ENCODE peak calls at places on chromosomes 5 and 9, in seven cellular contexts. One of them, this sample, is unnamed.

GRCh38 chr9:372143-372542 is 157.5 kb downstream of the DOCK8 start:
- DNase-seq in EL: no peak
- DNase-seq in upper lobe of right lung: no peak
- DNase-seq in endothelial cell: no peak
- DNase-seq in NCI-H2107: no peak
- DNase-seq in NCI-H1092: no peak
- DNase-seq in T-cell: no peak
- DNase-seq in this sample: no peak

GRCh38 chr5:94245608-94246007 is 372.8 kb downstream of the KIAA0825 start:
- DNase-seq in T-cell: no peak
- DNase-seq in NCI-H2107: no peak
- DNase-seq in NCI-H1092: no peak
- DNase-seq in endothelial cell: no peak
- DNase-seq in upper lobe of right lung: no peak
- DNase-seq in EL: no peak
- DNase-seq in this sample: no peak

GRCh38 chr5:124909734-124910133 is 163.3 kb upstream of the ZNF608 start:
- DNase-seq in NCI-H1092: no peak
- DNase-seq in EL: no peak
- DNase-seq in upper lobe of right lung: no peak
- DNase-seq in NCI-H2107: no peak
- DNase-seq in endothelial cell: no peak
- DNase-seq in T-cell: no peak
- DNase-seq in this sample: no peak

GRCh38 chr5:179435731-179436315 is 90.6 kb upstream of the ADAMTS2 start:
- DNase-seq in NCI-H2107: no peak
- DNase-seq in upper lobe of right lung: peak; percentile 43
- DNase-seq in T-cell: no peak
- DNase-seq in NCI-H1092: no peak
- DNase-seq in endothelial cell: no peak
- DNase-seq in EL: no peak
- DNase-seq in this sample: no peak

GRCh38 chr5:143074414-143074996 is 304.3 kb downstream of the ARHGAP26 start:
- DNase-seq in NCI-H2107: no peak
- DNase-seq in upper lobe of right lung: no peak
- DNase-seq in NCI-H1092: no peak
- DNase-seq in EL: no peak
- DNase-seq in T-cell: no peak
- DNase-seq in endothelial cell: no peak
- DNase-seq in this sample: no peak

GRCh38 chr5:16596541-16596940 is 20.3 kb downstream of the RETREG1 start:
- DNase-seq in NCI-H1092: no peak
- DNase-seq in T-cell: no peak
- DNase-seq in NCI-H2107: no peak
- DNase-seq in upper lobe of right lung: no peak
- DNase-seq in endothelial cell: no peak
- DNase-seq in EL: peak; percentile 50
- DNase-seq in this sample: no peak

GRCh38 chr5:114153392-114153791 is 208.5 kb upstream of the KCNN2 start:
- DNase-seq in NCI-H2107: no peak
- DNase-seq in NCI-H1092: no peak
- DNase-seq in endothelial cell: no peak
- DNase-seq in T-cell: no peak
- DNase-seq in EL: no peak
- DNase-seq in upper lobe of right lung: no peak
- DNase-seq in this sample: no peak

GRCh38 chr5:116009806-116010205 is 22.5 kb upstream of the ARL14EPL start:
- DNase-seq in NCI-H2107: no peak
- DNase-seq in EL: no peak
- DNase-seq in NCI-H1092: no peak
- DNase-seq in upper lobe of right lung: no peak
- DNase-seq in endothelial cell: no peak
- DNase-seq in T-cell: no peak
- DNase-seq in this sample: no peak

GRCh38 chr9:37174247-37174646 is 53.9 kb downstream of the ZCCHC7 start:
- DNase-seq in NCI-H2107: no peak
- DNase-seq in EL: peak; percentile 19
- DNase-seq in endothelial cell: no peak
- DNase-seq in NCI-H1092: no peak
- DNase-seq in T-cell: no peak
- DNase-seq in upper lobe of right lung: no peak
- DNase-seq in this sample: no peak

GRCh38 chr9:112546149-112547012 is 59.8 kb downstream of the KIAA1958 start:
- DNase-seq in endothelial cell: no peak
- DNase-seq in T-cell: no peak
- DNase-seq in NCI-H1092: no peak
- DNase-seq in EL: peak; percentile 34
- DNase-seq in upper lobe of right lung: no peak
- DNase-seq in NCI-H2107: no peak
- DNase-seq in this sample: no peak

GRCh38 chr9:120303519-120303918 is 276.4 kb downstream of the CDK5RAP2 start:
- DNase-seq in T-cell: no peak
- DNase-seq in NCI-H2107: no peak
- DNase-seq in NCI-H1092: no peak
- DNase-seq in endothelial cell: no peak
- DNase-seq in upper lobe of right lung: no peak
- DNase-seq in EL: no peak
- DNase-seq in this sample: no peak

GRCh38 chr5:109387408-109387974 is 22.3 kb downstream of the PJA2 start:
- DNase-seq in endothelial cell: no peak
- DNase-seq in T-cell: no peak
- DNase-seq in EL: no peak
- DNase-seq in NCI-H2107: no peak
- DNase-seq in NCI-H1092: no peak
- DNase-seq in upper lobe of right lung: no peak
- DNase-seq in this sample: no peak

GRCh38 chr5:150616024-150616470 is 24.4 kb upstream of the SYNPO start:
- DNase-seq in T-cell: no peak
- DNase-seq in upper lobe of right lung: no peak
- DNase-seq in EL: no peak
- DNase-seq in NCI-H1092: peak; percentile 21
- DNase-seq in NCI-H2107: no peak
- DNase-seq in endothelial cell: no peak
- DNase-seq in this sample: no peak

GRCh38 chr5:67246108-67246507 is 49.5 kb upstream of the CD180 start:
- DNase-seq in T-cell: no peak
- DNase-seq in endothelial cell: peak; percentile 30
- DNase-seq in EL: peak; percentile 58
- DNase-seq in NCI-H2107: peak; percentile 13
- DNase-seq in upper lobe of right lung: no peak
- DNase-seq in NCI-H1092: peak; percentile 23
- DNase-seq in this sample: peak; percentile 59

GRCh38 chr5:157049605-157050004 is 9.3 kb downstream of the HAVCR1 start:
- DNase-seq in endothelial cell: no peak
- DNase-seq in NCI-H1092: no peak
- DNase-seq in EL: peak; percentile 66
- DNase-seq in T-cell: no peak
- DNase-seq in NCI-H2107: no peak
- DNase-seq in upper lobe of right lung: no peak
- DNase-seq in this sample: no peak

GRCh38 chr5:91499943-91500531 is 116.9 kb upstream of the ARRDC3 start:
- DNase-seq in T-cell: no peak
- DNase-seq in upper lobe of right lung: no peak
- DNase-seq in endothelial cell: no peak
- DNase-seq in EL: peak; percentile 52
- DNase-seq in NCI-H2107: no peak
- DNase-seq in NCI-H1092: no peak
- DNase-seq in this sample: peak; percentile 19

GRCh38 chr5:96509721-96510383 is 76.8 kb upstream of the PCSK1 start:
- DNase-seq in T-cell: no peak
- DNase-seq in NCI-H1092: no peak
- DNase-seq in endothelial cell: no peak
- DNase-seq in EL: peak; percentile 84
- DNase-seq in NCI-H2107: no peak
- DNase-seq in upper lobe of right lung: no peak
- DNase-seq in this sample: no peak

GRCh38 chr5:134507495-134507894 is 18.0 kb upstream of the JADE2 start:
- DNase-seq in upper lobe of right lung: no peak
- DNase-seq in EL: no peak
- DNase-seq in NCI-H1092: no peak
- DNase-seq in endothelial cell: no peak
- DNase-seq in NCI-H2107: no peak
- DNase-seq in T-cell: no peak
- DNase-seq in this sample: no peak

GRCh38 chr9:137194388-137194787 is 5.9 kb downstream of the SSNA1 start:
- DNase-seq in NCI-H1092: no peak
- DNase-seq in upper lobe of right lung: no peak
- DNase-seq in endothelial cell: no peak
- DNase-seq in NCI-H2107: no peak
- DNase-seq in EL: no peak
- DNase-seq in T-cell: no peak
- DNase-seq in this sample: no peak

GRCh38 chr9:129023908-129024233 is 4.3 kb downstream of the SH3GLB2 start:
- DNase-seq in T-cell: no peak
- DNase-seq in NCI-H2107: no peak
- DNase-seq in endothelial cell: no peak
- DNase-seq in upper lobe of right lung: no peak
- DNase-seq in EL: no peak
- DNase-seq in NCI-H1092: no peak
- DNase-seq in this sample: no peak

GRCh38 chr5:100905259-100905914 is 2.3 kb upstream of the ST8SIA4 start:
- DNase-seq in upper lobe of right lung: no peak
- DNase-seq in endothelial cell: no peak
- DNase-seq in NCI-H2107: no peak
- DNase-seq in T-cell: no peak
- DNase-seq in NCI-H1092: no peak
- DNase-seq in EL: no peak
- DNase-seq in this sample: peak; percentile 40

GRCh38 chr9:85431396-85432102 is 310.2 kb downstream of the AGTPBP1 start:
- DNase-seq in upper lobe of right lung: no peak
- DNase-seq in NCI-H2107: no peak
- DNase-seq in endothelial cell: no peak
- DNase-seq in T-cell: no peak
- DNase-seq in EL: peak; percentile 23
- DNase-seq in NCI-H1092: no peak
- DNase-seq in this sample: no peak

GRCh38 chr5:115343855-115344254 is 47.4 kb upstream of the CCDC112 start:
- DNase-seq in EL: peak; percentile 56
- DNase-seq in NCI-H1092: no peak
- DNase-seq in T-cell: no peak
- DNase-seq in upper lobe of right lung: no peak
- DNase-seq in NCI-H2107: no peak
- DNase-seq in endothelial cell: no peak
- DNase-seq in this sample: no peak

GRCh38 chr9:136671646-136672430 is 9.1 kb downstream of the EGFL7 start:
- DNase-seq in T-cell: no peak
- DNase-seq in endothelial cell: peak; percentile 72
- DNase-seq in upper lobe of right lung: no peak
- DNase-seq in NCI-H1092: no peak
- DNase-seq in NCI-H2107: no peak
- DNase-seq in EL: no peak
- DNase-seq in this sample: no peak

GRCh38 chr5:1824109-1824821 is 23.1 kb downstream of the NDUFS6 start:
- DNase-seq in T-cell: no peak
- DNase-seq in NCI-H1092: no peak
- DNase-seq in endothelial cell: no peak
- DNase-seq in upper lobe of right lung: no peak
- DNase-seq in EL: no peak
- DNase-seq in NCI-H2107: no peak
- DNase-seq in this sample: no peak

GRCh38 chr5:157511656-157512644 is 51.9 kb downstream of the NIPAL4 start:
- DNase-seq in upper lobe of right lung: peak; percentile 76
- DNase-seq in endothelial cell: no peak
- DNase-seq in NCI-H1092: no peak
- DNase-seq in NCI-H2107: no peak
- DNase-seq in EL: peak; percentile 97
- DNase-seq in T-cell: no peak
- DNase-seq in this sample: no peak

GRCh38 chr5:90294604-90295003 is 115.0 kb downstream of the CETN3 start:
- DNase-seq in T-cell: no peak
- DNase-seq in EL: no peak
- DNase-seq in NCI-H2107: no peak
- DNase-seq in upper lobe of right lung: no peak
- DNase-seq in endothelial cell: no peak
- DNase-seq in NCI-H1092: no peak
- DNase-seq in this sample: no peak

GRCh38 chr5:73950441-73950873 is 324.5 kb downstream of the ARHGEF28 start:
- DNase-seq in EL: peak; percentile 34
- DNase-seq in T-cell: no peak
- DNase-seq in NCI-H1092: no peak
- DNase-seq in NCI-H2107: no peak
- DNase-seq in endothelial cell: no peak
- DNase-seq in upper lobe of right lung: no peak
- DNase-seq in this sample: no peak

GRCh38 chr5:66877843-66878242 is 281.6 kb downstream of the MAST4 start:
- DNase-seq in EL: peak; percentile 12
- DNase-seq in NCI-H2107: no peak
- DNase-seq in endothelial cell: no peak
- DNase-seq in T-cell: no peak
- DNase-seq in upper lobe of right lung: no peak
- DNase-seq in NCI-H1092: no peak
- DNase-seq in this sample: no peak

GRCh38 chr5:142325677-142326479 is 1.1 kb upstream of the SPRY4 start:
- DNase-seq in upper lobe of right lung: peak; percentile 84
- DNase-seq in NCI-H1092: peak; percentile 21
- DNase-seq in endothelial cell: peak; percentile 47
- DNase-seq in T-cell: no peak
- DNase-seq in NCI-H2107: no peak
- DNase-seq in EL: peak; percentile 91
- DNase-seq in this sample: no peak

GRCh38 chr5:158525663-158526062 is 574.1 kb downstream of the EBF1 start:
- DNase-seq in T-cell: no peak
- DNase-seq in EL: no peak
- DNase-seq in NCI-H2107: no peak
- DNase-seq in NCI-H1092: no peak
- DNase-seq in endothelial cell: no peak
- DNase-seq in upper lobe of right lung: no peak
- DNase-seq in this sample: no peak

GRCh38 chr5:107874810-107875209 is 204.1 kb upstream of the EFNA5 start:
- DNase-seq in EL: peak; percentile 32
- DNase-seq in endothelial cell: no peak
- DNase-seq in upper lobe of right lung: no peak
- DNase-seq in T-cell: no peak
- DNase-seq in NCI-H1092: no peak
- DNase-seq in NCI-H2107: no peak
- DNase-seq in this sample: no peak

GRCh38 chr9:93125331-93125894 is 8.6 kb downstream of the NINJ1 start:
- DNase-seq in endothelial cell: no peak
- DNase-seq in NCI-H1092: no peak
- DNase-seq in upper lobe of right lung: peak; percentile 31
- DNase-seq in EL: no peak
- DNase-seq in T-cell: no peak
- DNase-seq in NCI-H2107: no peak
- DNase-seq in this sample: no peak

GRCh38 chr9:33106827-33107621 is 30.6 kb upstream of the SMU1 start:
- DNase-seq in NCI-H2107: no peak
- DNase-seq in endothelial cell: no peak
- DNase-seq in NCI-H1092: no peak
- DNase-seq in EL: peak; percentile 91
- DNase-seq in upper lobe of right lung: no peak
- DNase-seq in T-cell: no peak
- DNase-seq in this sample: no peak

GRCh38 chr5:78964889-78965288 is 20.2 kb downstream of the ARSB start:
- DNase-seq in NCI-H2107: peak; percentile 37
- DNase-seq in upper lobe of right lung: no peak
- DNase-seq in NCI-H1092: peak; percentile 8
- DNase-seq in endothelial cell: no peak
- DNase-seq in EL: peak; percentile 59
- DNase-seq in T-cell: no peak
- DNase-seq in this sample: no peak

GRCh38 chr9:19408316-19408692 is 505 bp upstream of the ACER2 start:
- DNase-seq in EL: no peak
- DNase-seq in T-cell: no peak
- DNase-seq in NCI-H2107: no peak
- DNase-seq in upper lobe of right lung: no peak
- DNase-seq in endothelial cell: peak; percentile 15
- DNase-seq in NCI-H1092: no peak
- DNase-seq in this sample: no peak

GRCh38 chr5:149464796-149465489 is 85.9 kb upstream of the IL17B start:
- DNase-seq in NCI-H1092: no peak
- DNase-seq in endothelial cell: no peak
- DNase-seq in EL: peak; percentile 59
- DNase-seq in upper lobe of right lung: no peak
- DNase-seq in T-cell: no peak
- DNase-seq in NCI-H2107: no peak
- DNase-seq in this sample: no peak

GRCh38 chr5:119454171-119454570 is 1.9 kb downstream of the HSD17B4 start:
- DNase-seq in EL: no peak
- DNase-seq in NCI-H2107: no peak
- DNase-seq in upper lobe of right lung: no peak
- DNase-seq in NCI-H1092: no peak
- DNase-seq in endothelial cell: no peak
- DNase-seq in T-cell: no peak
- DNase-seq in this sample: no peak

This sample was measured in central memory CD4-positive, alpha-beta T cell.